ENCODE peak calls at places on chromosomes 3 and 15, in four cellular contexts. One of them, this sample, is unnamed.

GRCh38 chr3:155963557-155963956 is 93.1 kb downstream of the GMPS start:
- DNase-seq in stomach: no peak
- DNase-seq in HL-60: no peak
- DNase-seq in coronary artery: no peak
- DNase-seq in this sample: no peak

GRCh38 chr3:4492240-4493007 is 724 bp upstream of the ITPR1 start:
- DNase-seq in stomach: peak
- DNase-seq in HL-60: peak
- DNase-seq in coronary artery: peak
- DNase-seq in this sample: peak

GRCh38 chr3:141051641-141052569 is 758 bp downstream of the SPSB4 start:
- DNase-seq in stomach: no peak
- DNase-seq in HL-60: no peak
- DNase-seq in coronary artery: peak
- DNase-seq in this sample: peak

GRCh38 chr3:11721114-11721440 is 77.4 kb upstream of the VGLL4 start:
- DNase-seq in stomach: no peak
- DNase-seq in HL-60: no peak
- DNase-seq in coronary artery: no peak
- DNase-seq in this sample: no peak

GRCh38 chr15:81548350-81549116 is 174.5 kb upstream of the TMC3 start:
- DNase-seq in stomach: no peak
- DNase-seq in HL-60: no peak
- DNase-seq in coronary artery: no peak
- DNase-seq in this sample: no peak

GRCh38 chr3:193895409-193895808 is 240.5 kb upstream of the HES1 start:
- DNase-seq in stomach: no peak
- DNase-seq in HL-60: no peak
- DNase-seq in coronary artery: no peak
- DNase-seq in this sample: no peak

GRCh38 chr3:197532388-197532787 is 23.4 kb downstream of the BDH1 start:
- DNase-seq in stomach: no peak
- DNase-seq in HL-60: no peak
- DNase-seq in coronary artery: no peak
- DNase-seq in this sample: no peak

GRCh38 chr3:173932624-173933023 is 535.1 kb downstream of the NLGN1 start:
- DNase-seq in stomach: no peak
- DNase-seq in HL-60: no peak
- DNase-seq in coronary artery: no peak
- DNase-seq in this sample: no peak

GRCh38 chr3:29453278-29453961 is 172.5 kb downstream of the RBMS3 start:
- DNase-seq in stomach: peak
- DNase-seq in HL-60: no peak
- DNase-seq in coronary artery: no peak
- DNase-seq in this sample: no peak

GRCh38 chr15:72796210-72796514 is 12.6 kb upstream of the ADPGK start:
- DNase-seq in stomach: no peak
- DNase-seq in HL-60: no peak
- DNase-seq in coronary artery: no peak
- DNase-seq in this sample: no peak

GRCh38 chr15:68384451-68385239 is 47.3 kb downstream of the ITGA11 start:
- DNase-seq in stomach: peak
- DNase-seq in HL-60: no peak
- DNase-seq in coronary artery: peak
- DNase-seq in this sample: no peak

GRCh38 chr3:181730364-181730763 is 18.6 kb downstream of the SOX2 start:
- DNase-seq in stomach: no peak
- DNase-seq in HL-60: no peak
- DNase-seq in coronary artery: no peak
- DNase-seq in this sample: no peak

GRCh38 chr3:28286595-28286994 is 45.2 kb downstream of the CMC1 start:
- DNase-seq in stomach: no peak
- DNase-seq in HL-60: no peak
- DNase-seq in coronary artery: no peak
- DNase-seq in this sample: no peak

GRCh38 chr3:143216709-143217182 is 97.2 kb downstream of the CHST2 start:
- DNase-seq in stomach: no peak
- DNase-seq in HL-60: no peak
- DNase-seq in coronary artery: no peak
- DNase-seq in this sample: no peak

GRCh38 chr3:101193957-101194356 is 126.4 kb downstream of the IMPG2 start:
- DNase-seq in stomach: no peak
- DNase-seq in HL-60: no peak
- DNase-seq in coronary artery: no peak
- DNase-seq in this sample: no peak

GRCh38 chr15:59925123-59925522 is 79.0 kb upstream of the FOXB1 start:
- DNase-seq in stomach: no peak
- DNase-seq in HL-60: no peak
- DNase-seq in coronary artery: no peak
- DNase-seq in this sample: no peak

GRCh38 chr15:100873029-100873677 is 6.5 kb upstream of the ALDH1A3 start:
- DNase-seq in stomach: peak
- DNase-seq in HL-60: peak
- DNase-seq in coronary artery: no peak
- DNase-seq in this sample: peak

GRCh38 chr3:107431298-107432012 is 54.2 kb downstream of the CCDC54 start:
- DNase-seq in stomach: peak
- DNase-seq in HL-60: peak
- DNase-seq in coronary artery: peak
- DNase-seq in this sample: peak

GRCh38 chr15:95922431-95922830 is 408.1 kb upstream of the NR2F2 start:
- DNase-seq in stomach: no peak
- DNase-seq in HL-60: peak
- DNase-seq in coronary artery: no peak
- DNase-seq in this sample: no peak

GRCh38 chr15:70165811-70166284 is 68.1 kb upstream of the TLE3 start:
- DNase-seq in stomach: peak
- DNase-seq in HL-60: no peak
- DNase-seq in coronary artery: no peak
- DNase-seq in this sample: no peak

GRCh38 chr15:44101286-44101685 is 93.8 kb downstream of the FRMD5 start:
- DNase-seq in stomach: no peak
- DNase-seq in HL-60: no peak
- DNase-seq in coronary artery: no peak
- DNase-seq in this sample: no peak

GRCh38 chr15:89776274-89777072 is at the start of gene MESP2:
- DNase-seq in stomach: peak
- DNase-seq in HL-60: peak
- DNase-seq in coronary artery: peak
- DNase-seq in this sample: no peak

GRCh38 chr15:58139631-58140522 is 1.7 kb downstream of the AQP9 start:
- DNase-seq in stomach: no peak
- DNase-seq in HL-60: peak
- DNase-seq in coronary artery: no peak
- DNase-seq in this sample: no peak

GRCh38 chr3:4979401-4980228 is at the start of gene BHLHE40:
- DNase-seq in stomach: no peak
- DNase-seq in HL-60: no peak
- DNase-seq in coronary artery: no peak
- DNase-seq in this sample: no peak

GRCh38 chr15:58447244-58448010 is 15.6 kb downstream of the LIPC start:
- DNase-seq in stomach: no peak
- DNase-seq in HL-60: peak
- DNase-seq in coronary artery: no peak
- DNase-seq in this sample: no peak

GRCh38 chr3:128378631-128379347 is 87.9 kb downstream of the DNAJB8 start:
- DNase-seq in stomach: no peak
- DNase-seq in HL-60: no peak
- DNase-seq in coronary artery: no peak
- DNase-seq in this sample: no peak

GRCh38 chr3:10495003-10495402 is 10.4 kb downstream of the ATP2B2 start:
- DNase-seq in stomach: peak
- DNase-seq in HL-60: no peak
- DNase-seq in coronary artery: no peak
- DNase-seq in this sample: peak

GRCh38 chr3:64295594-64295993 is 70.3 kb upstream of the PRICKLE2 start:
- DNase-seq in stomach: no peak
- DNase-seq in HL-60: no peak
- DNase-seq in coronary artery: no peak
- DNase-seq in this sample: no peak

GRCh38 chr15:92889390-92890113 is 10.6 kb upstream of the CHD2 start:
- DNase-seq in stomach: no peak
- DNase-seq in HL-60: no peak
- DNase-seq in coronary artery: no peak
- DNase-seq in this sample: no peak

GRCh38 chr15:69394556-69395282 is 19.4 kb upstream of the KIF23 start:
- DNase-seq in stomach: peak
- DNase-seq in HL-60: peak
- DNase-seq in coronary artery: peak
- DNase-seq in this sample: peak

GRCh38 chr3:172106989-172107388 is 67.6 kb downstream of the FNDC3B start:
- DNase-seq in stomach: peak
- DNase-seq in HL-60: peak
- DNase-seq in coronary artery: no peak
- DNase-seq in this sample: no peak

GRCh38 chr3:147412917-147413711 is 3.9 kb downstream of the ZIC1 start:
- DNase-seq in stomach: no peak
- DNase-seq in HL-60: no peak
- DNase-seq in coronary artery: no peak
- DNase-seq in this sample: no peak
- H3K4me3 ChIP-seq in stomach: peak
- H3K4me3 ChIP-seq in HL-60: no peak
- H3K4me3 ChIP-seq in coronary artery: peak
- H3K4me3 ChIP-seq in this sample: no peak

GRCh38 chr15:79543097-79543496 is 111.0 kb downstream of the MINAR1 start:
- DNase-seq in stomach: no peak
- DNase-seq in HL-60: no peak
- DNase-seq in coronary artery: no peak
- DNase-seq in this sample: no peak
- TF ChIP-seq CTCF in stomach: no peak
- TF ChIP-seq CTCF in HL-60: no peak
- TF ChIP-seq CTCF in coronary artery: no peak
- TF ChIP-seq CTCF in this sample: peak

GRCh38 chr3:121995190-121996137 is 26.6 kb downstream of the ILDR1 start:
- DNase-seq in stomach: peak
- DNase-seq in HL-60: peak
- DNase-seq in coronary artery: no peak
- DNase-seq in this sample: peak

GRCh38 chr3:121998030-121998580 is 23.9 kb downstream of the ILDR1 start:
- DNase-seq in stomach: no peak
- DNase-seq in HL-60: peak
- DNase-seq in coronary artery: no peak
- DNase-seq in this sample: no peak

GRCh38 chr3:121999931-122000330 is 22.1 kb downstream of the ILDR1 start:
- DNase-seq in stomach: no peak
- DNase-seq in HL-60: no peak
- DNase-seq in coronary artery: no peak
- DNase-seq in this sample: no peak

GRCh38 chr3:121998588-121999473 is 23.2 kb downstream of the ILDR1 start:
- DNase-seq in stomach: no peak
- DNase-seq in HL-60: peak
- DNase-seq in coronary artery: no peak
- DNase-seq in this sample: no peak

DNA sequence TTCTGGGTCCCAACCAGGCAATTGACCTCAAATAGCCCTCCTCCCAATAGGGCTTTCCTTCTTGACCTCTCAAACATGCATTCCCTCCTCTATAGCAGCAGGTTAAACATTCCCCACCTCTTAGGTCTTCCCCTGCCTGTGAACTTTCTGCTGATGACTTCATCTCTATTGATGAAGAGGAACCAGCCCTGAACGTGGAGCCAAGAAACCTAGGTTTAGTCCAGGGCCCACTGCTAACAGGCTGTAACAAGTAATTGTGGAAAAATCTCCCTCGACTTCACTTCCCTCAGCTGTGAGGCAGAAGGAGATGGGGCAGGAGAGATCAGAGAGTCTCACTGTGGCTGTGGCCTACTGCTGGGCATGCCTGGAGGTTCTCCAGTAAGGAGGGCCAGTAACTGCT is 24.7 kb downstream of the ILDR1 start:
- DNase-seq in stomach: no peak
- DNase-seq in HL-60: no peak
- DNase-seq in coronary artery: no peak
- DNase-seq in this sample: no peak
- H3K27ac ChIP-seq in stomach: no peak
- H3K27ac ChIP-seq in HL-60: no peak
- H3K27ac ChIP-seq in coronary artery: no peak
- H3K27ac ChIP-seq in this sample: no peak

GRCh38 chr3:35640186-35640584 is 860 bp downstream of the ARPP21 start:
- DNase-seq in stomach: no peak
- DNase-seq in HL-60: no peak
- DNase-seq in coronary artery: no peak
- DNase-seq in this sample: no peak
- H3K4me3 ChIP-seq in stomach: no peak
- H3K4me3 ChIP-seq in HL-60: no peak
- H3K4me3 ChIP-seq in coronary artery: peak
- H3K4me3 ChIP-seq in this sample: no peak

GRCh38 chr15:33994005-33994615 is 25.8 kb downstream of the CHRM5 start:
- DNase-seq in stomach: no peak
- DNase-seq in HL-60: peak
- DNase-seq in coronary artery: no peak
- DNase-seq in this sample: peak
- TF ChIP-seq CTCF in stomach: no peak
- TF ChIP-seq CTCF in HL-60: no peak
- TF ChIP-seq CTCF in coronary artery: no peak
- TF ChIP-seq CTCF in this sample: peak

GRCh38 chr3:149816986-149817385 is 4.0 kb downstream of the RNF13 start:
- DNase-seq in stomach: no peak
- DNase-seq in HL-60: peak
- DNase-seq in coronary artery: no peak
- DNase-seq in this sample: no peak
- H3K27ac ChIP-seq in stomach: peak
- H3K27ac ChIP-seq in HL-60: peak
- H3K27ac ChIP-seq in coronary artery: no peak
- H3K27ac ChIP-seq in this sample: no peak

DNA sequence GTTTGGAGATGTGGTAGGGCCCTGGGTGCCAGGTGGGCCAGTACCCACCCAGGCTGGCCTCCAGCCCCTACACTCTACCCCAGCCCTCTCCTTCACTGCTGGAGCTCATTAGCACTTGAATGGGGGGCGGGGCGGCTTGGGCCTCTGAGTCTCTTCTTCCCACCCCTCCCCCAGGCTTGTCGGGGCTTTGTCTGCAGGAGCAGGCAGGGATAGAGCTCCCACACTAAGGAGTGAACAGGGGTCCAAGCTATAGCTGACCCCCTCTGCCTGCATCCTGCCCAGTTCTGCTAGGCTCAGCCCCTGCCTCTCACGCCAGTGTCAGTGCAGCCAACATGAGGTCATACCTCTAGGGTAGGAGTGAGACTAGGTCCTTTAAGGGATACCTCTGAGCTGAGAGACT is 5.2 kb downstream of the GNAI2 start:
- DNase-seq in stomach: no peak
- DNase-seq in HL-60: no peak
- DNase-seq in coronary artery: no peak
- DNase-seq in this sample: peak
- H3K4me3 ChIP-seq in stomach: no peak
- H3K4me3 ChIP-seq in HL-60: no peak
- H3K4me3 ChIP-seq in coronary artery: peak
- H3K4me3 ChIP-seq in this sample: no peak

GRCh38 chr3:37891227-37891626 is 29.5 kb downstream of the CTDSPL start:
- DNase-seq in stomach: peak
- DNase-seq in HL-60: no peak
- DNase-seq in coronary artery: no peak
- DNase-seq in this sample: no peak
- TF ChIP-seq CTCF in stomach: no peak
- TF ChIP-seq CTCF in HL-60: no peak
- TF ChIP-seq CTCF in coronary artery: no peak
- TF ChIP-seq CTCF in this sample: no peak

GRCh38 chr3:58168498-58168897 is 42.3 kb downstream of the DNASE1L3 start:
- DNase-seq in stomach: no peak
- DNase-seq in HL-60: no peak
- DNase-seq in coronary artery: no peak
- DNase-seq in this sample: no peak
- H3K27ac ChIP-seq in stomach: no peak
- H3K27ac ChIP-seq in HL-60: no peak
- H3K27ac ChIP-seq in coronary artery: no peak
- H3K27ac ChIP-seq in this sample: no peak

This sample was measured in WERI-Rb-1.